ENCODE peak calls at places on chromosomes 4 and X, in ten cellular contexts. T is colonic mucosa; J is left ventricle myocardium inferior; R is Karpas-422; W is PC-9; M is testis; E is sigmoid colon; I is CD8-positive, alpha-beta T cell; A is GM12878; Q is uterus. Y is an unnamed sample.

GRCh38 chrX:72029473-72030411 is 102.0 kb downstream of the RTL5 start:
- DNase-seq in T (peak; percentile 6), J (no peak), R (no peak), W (peak; percentile 40), M (no peak), E (peak; percentile 67), I (no peak), A (no peak), Q (no peak), Y (peak; percentile 55)

GRCh38 chr4:189305500-189305899 is 635.2 kb upstream of the FRG1 start:
- DNase-seq in T (no peak), J (no peak), R (no peak), W (no peak), M (no peak), E (no peak), I (no peak), A (no peak), Q (no peak), Y (no peak)

GRCh38 chrX:31366076-31366475 is 294.2 kb upstream of the FTHL17 start:
- DNase-seq in T (no peak), J (no peak), R (no peak), W (no peak), M (no peak), E (no peak), I (no peak), A (no peak), Q (no peak), Y (no peak)

GRCh38 chr4:1012031-1012739 is 759 bp downstream of the FGFRL1 start:
- DNase-seq in T (peak; percentile 71), J (no peak), R (no peak), W (peak; percentile 57), M (no peak), E (peak; percentile 78), I (no peak), A (no peak), Q (peak; percentile 46), Y (no peak)

GRCh38 chr4:37517326-37517725 is 168.8 kb downstream of the RELL1 start:
- DNase-seq in T (no peak), J (no peak), R (no peak), W (no peak), M (no peak), E (no peak), I (no peak), A (no peak), Q (no peak), Y (no peak)

GRCh38 chrX:39839371-39839770 is 258.4 kb downstream of the BCOR start:
- DNase-seq in T (no peak), J (no peak), R (no peak), W (no peak), M (no peak), E (no peak), I (no peak), A (no peak), Q (no peak), Y (no peak)

GRCh38 chr4:14168919-14169318 is 541.4 kb upstream of the BOD1L1 start:
- DNase-seq in T (peak; percentile 37), J (peak; percentile 18), R (no peak), W (peak; percentile 77), M (peak; percentile 60), E (no peak), I (no peak), A (peak; percentile 53), Q (peak; percentile 14), Y (peak; percentile 88)

GRCh38 chr4:80989921-80990544 is 40.5 kb upstream of the BMP3 start:
- DNase-seq in T (peak; percentile 33), J (no peak), R (peak; percentile 68), W (peak; percentile 7), M (peak; percentile 43), E (no peak), I (no peak), A (peak; percentile 26), Q (no peak), Y (peak; percentile 18)

GRCh38 chr4:46937493-46937892 is 28.4 kb upstream of the COX7B2 start:
- DNase-seq in T (no peak), J (no peak), R (peak; percentile 61), W (no peak), M (no peak), E (no peak), I (no peak), A (no peak), Q (no peak), Y (no peak)

GRCh38 chrX:53695901-53696300 is 9.4 kb upstream of the HUWE1 start:
- DNase-seq in T (no peak), J (no peak), R (no peak), W (no peak), M (peak; percentile 30), E (no peak), I (no peak), A (no peak), Q (no peak), Y (no peak)

GRCh38 chr4:165873298-165874071 is 448 bp downstream of the TLL1 start:
- DNase-seq in T (peak; percentile 18), J (peak; percentile 24), R (no peak), W (peak; percentile 40), M (peak; percentile 47), E (peak; percentile 69), I (no peak), A (no peak), Q (peak; percentile 18), Y (no peak)

GRCh38 chr4:81030061-81030616 is 369 bp upstream of the BMP3 start:
- DNase-seq in T (no peak), J (no peak), R (no peak), W (no peak), M (no peak), E (no peak), I (no peak), A (no peak), Q (no peak), Y (no peak)

GRCh38 chr4:141697116-141697515 is 60.7 kb downstream of the IL15 start:
- DNase-seq in T (no peak), J (no peak), R (no peak), W (no peak), M (no peak), E (no peak), I (no peak), A (no peak), Q (no peak), Y (no peak)

DNA sequence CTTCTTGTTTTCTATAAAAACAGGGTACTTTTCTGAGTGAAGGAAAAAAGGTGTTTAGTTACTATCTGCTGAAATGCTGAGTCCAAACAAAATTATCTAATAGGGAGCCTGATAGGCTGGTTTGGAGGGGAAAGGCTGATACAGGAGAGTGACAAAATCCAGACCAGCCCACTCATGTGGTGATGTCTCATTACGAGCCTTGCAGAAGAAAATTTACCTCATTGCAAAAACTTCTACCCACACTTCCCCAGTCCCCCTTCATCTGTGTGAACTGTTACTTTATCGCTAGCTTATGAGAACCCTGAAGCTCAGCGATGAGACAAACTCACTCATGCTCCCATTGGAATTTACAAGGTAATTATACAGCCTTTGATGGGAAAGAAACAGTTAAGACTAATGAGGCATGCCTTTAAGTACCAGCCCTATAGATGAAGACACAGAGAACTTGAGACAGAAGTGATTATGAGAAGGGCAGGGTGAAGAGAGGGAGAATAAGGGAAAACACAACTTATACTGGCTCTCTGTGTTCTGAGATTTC is 76.1 kb downstream of the ARHGAP6 start:
- DNase-seq in T (no peak), J (no peak), R (peak; percentile 9), W (no peak), M (no peak), E (no peak), I (no peak), A (no peak), Q (peak; percentile 56), Y (peak; percentile 41)
- H3K27me3 ChIP-seq in T (no peaks in the 10 kb centered on the region), J (no peaks in the 10 kb centered on the region), R (no peaks in the 10 kb centered on the region), W (no peaks in the 10 kb centered on the region), M (no peaks in the 10 kb centered on the region), E (no peaks in the 10 kb centered on the region), I (no peaks in the 10 kb centered on the region), A (no peaks in the 10 kb centered on the region), Q (no peaks in the 10 kb centered on the region), Y (no peaks in the 10 kb centered on the region)

DNA sequence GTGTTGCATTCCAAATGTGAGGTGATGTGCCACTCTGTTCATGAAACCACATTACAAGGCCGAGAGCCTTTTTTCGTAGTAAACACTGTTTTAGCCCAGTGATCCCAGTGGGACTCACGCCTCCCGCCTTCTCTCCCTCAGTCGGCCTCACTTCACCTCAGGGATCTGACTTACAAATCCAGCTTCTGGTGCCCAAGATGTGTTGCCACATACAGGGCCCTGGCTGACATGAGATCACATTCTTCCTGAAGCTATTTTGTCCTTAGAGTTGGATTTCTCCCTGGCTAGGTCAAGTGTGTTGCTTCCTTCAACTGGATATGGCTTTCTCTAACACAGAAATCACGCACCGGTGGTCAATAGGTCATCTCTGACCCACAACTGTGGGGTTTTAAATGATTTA is 354.7 kb downstream of the FBXW7 start:
- DNase-seq in T (no peak), J (no peak), R (no peak), W (no peak), M (no peak), E (no peak), I (no peak), A (no peak), Q (no peak), Y (no peak)
- H3K27me3 ChIP-seq in T (no peaks in the 10 kb centered on the region), J (no peaks in the 10 kb centered on the region), R (no peaks in the 10 kb centered on the region), W (no peaks in the 10 kb centered on the region), M (no peaks in the 10 kb centered on the region), E (no peaks in the 10 kb centered on the region), I (no peaks in the 10 kb centered on the region), A (no peaks in the 10 kb centered on the region), Q (no peaks in the 10 kb centered on the region), Y (no peaks in the 10 kb centered on the region)

DNA sequence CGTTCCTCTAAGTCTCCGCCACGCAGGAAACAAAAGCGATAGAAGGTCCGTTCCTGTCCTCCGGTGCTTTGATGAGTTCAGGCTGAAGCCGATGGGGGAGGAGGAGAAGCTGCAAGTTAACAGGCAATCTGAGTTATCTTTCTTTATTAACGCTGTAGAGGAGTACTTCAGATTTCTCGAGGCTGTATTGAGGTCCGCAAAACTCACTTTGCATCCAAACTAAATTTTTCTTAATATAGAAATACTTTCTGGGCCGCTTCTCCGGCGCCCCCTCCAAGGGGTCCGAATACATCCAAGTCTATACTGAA is 395 bp upstream of the SOWAHB start:
- DNase-seq in T (no peak), J (no peak), R (no peak), W (no peak), M (no peak), E (no peak), I (no peak), A (no peak), Q (no peak), Y (no peak)
- H3K27me3 ChIP-seq in T (peaks cover 8% of the 10 kb centered on the region), J (peaks cover 82% of the 10 kb centered on the region), R (no peaks in the 10 kb centered on the region), W (no peaks in the 10 kb centered on the region), M (no peaks in the 10 kb centered on the region), E (peaks cover 24% of the 10 kb centered on the region), I (peaks cover 14% of the 10 kb centered on the region), A (peaks cover 11% of the 10 kb centered on the region), Q (no peaks in the 10 kb centered on the region), Y (peaks cover 19% of the 10 kb centered on the region)

GRCh38 chr4:82739292-82740190 is 59.1 kb downstream of the SCD5 start:
- DNase-seq in T (peak; percentile 81), J (peak; percentile 63), R (peak; percentile 84), W (no peak), M (peak; percentile 64), E (peak; percentile 70), I (peak; percentile 20), A (peak; percentile 12), Q (peak; percentile 24), Y (no peak)
- H3K27me3 ChIP-seq in T (no peaks in the 10 kb centered on the region), J (peaks cover 3% of the 10 kb centered on the region), R (no peaks in the 10 kb centered on the region), W (no peaks in the 10 kb centered on the region), M (no peaks in the 10 kb centered on the region), E (no peaks in the 10 kb centered on the region), I (no peaks in the 10 kb centered on the region), A (no peaks in the 10 kb centered on the region), Q (no peaks in the 10 kb centered on the region), Y (no peaks in the 10 kb centered on the region)

DNA sequence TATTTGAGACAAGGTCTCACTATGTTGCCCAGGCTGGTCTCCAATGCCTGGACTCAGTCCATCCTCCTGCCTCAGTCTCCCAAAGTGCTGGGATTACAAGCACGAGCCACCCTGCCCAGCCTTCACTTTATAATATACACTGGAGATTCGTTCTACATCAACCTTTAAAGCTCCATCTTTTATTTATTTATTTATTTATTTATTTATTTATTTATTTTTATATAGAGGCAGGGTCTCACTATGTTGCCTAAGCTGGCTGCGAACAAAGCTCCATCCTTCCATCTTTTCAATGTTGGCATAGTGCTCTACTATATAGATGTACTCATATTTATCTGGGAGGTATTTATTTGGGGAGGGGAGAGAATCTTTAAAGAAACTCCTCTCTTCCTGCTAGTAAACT is 1.7 kb upstream of the KDR start:
- DNase-seq in T (no peak), J (no peak), R (no peak), W (no peak), M (no peak), E (no peak), I (no peak), A (no peak), Q (no peak), Y (no peak)
- H3K27me3 ChIP-seq in T (peaks cover 21% of the 10 kb centered on the region), J (peaks cover 36% of the 10 kb centered on the region), R (no peaks in the 10 kb centered on the region), W (no peaks in the 10 kb centered on the region), M (no peaks in the 10 kb centered on the region), E (no peaks in the 10 kb centered on the region), I (no peaks in the 10 kb centered on the region), A (no peaks in the 10 kb centered on the region), Q (no peaks in the 10 kb centered on the region), Y (peaks cover 21% of the 10 kb centered on the region)

Y was measured in kidney epithelial cell.